ENCODE peak calls at places on chromosomes 6 and 20, in seven cellular contexts. One of them, this sample, is unnamed.

GRCh38 chr6:129607581-129608186 is 102.3 kb downstream of the ARHGAP18 start:
- DNase-seq in GM12891: no peak
- DNase-seq in amniotic stem cell: no peak
- DNase-seq in kidney tubule cell: no peak
- DNase-seq in ELR: no peak
- DNase-seq in astrocyte of the spinal cord: peak; percentile 35
- DNase-seq in nephron progenitor cell: no peak
- DNase-seq in this sample: no peak

GRCh38 chr20:17227669-17228623 is 1.1 kb downstream of the PCSK2 start:
- DNase-seq in GM12891: no peak
- DNase-seq in amniotic stem cell: no peak
- DNase-seq in kidney tubule cell: peak; percentile 11
- DNase-seq in ELR: no peak
- DNase-seq in astrocyte of the spinal cord: no peak
- DNase-seq in nephron progenitor cell: peak; percentile 66
- DNase-seq in this sample: no peak

GRCh38 chr6:43455034-43455747 is at the start of gene DLK2:
- DNase-seq in GM12891: peak; percentile 69
- DNase-seq in amniotic stem cell: no peak
- DNase-seq in kidney tubule cell: no peak
- DNase-seq in ELR: peak; percentile 33
- DNase-seq in astrocyte of the spinal cord: no peak
- DNase-seq in nephron progenitor cell: peak; percentile 52
- DNase-seq in this sample: no peak

GRCh38 chr6:52931351-52931750 is 21.9 kb upstream of the GSTA3 start:
- DNase-seq in GM12891: no peak
- DNase-seq in amniotic stem cell: no peak
- DNase-seq in kidney tubule cell: no peak
- DNase-seq in ELR: no peak
- DNase-seq in astrocyte of the spinal cord: no peak
- DNase-seq in nephron progenitor cell: no peak
- DNase-seq in this sample: no peak

GRCh38 chr6:135922170-135922569 is 70.7 kb downstream of the PDE7B start:
- DNase-seq in GM12891: no peak
- DNase-seq in amniotic stem cell: peak; percentile 86
- DNase-seq in kidney tubule cell: peak; percentile 97
- DNase-seq in ELR: peak; percentile 93
- DNase-seq in astrocyte of the spinal cord: peak; percentile 98
- DNase-seq in nephron progenitor cell: peak; percentile 13
- DNase-seq in this sample: peak; percentile 93

GRCh38 chr20:38645980-38646858 is 44.6 kb downstream of the ARHGAP40 start:
- DNase-seq in GM12891: peak; percentile 90
- DNase-seq in amniotic stem cell: peak; percentile 19
- DNase-seq in kidney tubule cell: peak; percentile 66
- DNase-seq in ELR: peak; percentile 82
- DNase-seq in astrocyte of the spinal cord: peak; percentile 45
- DNase-seq in nephron progenitor cell: peak; percentile 92
- DNase-seq in this sample: peak; percentile 83

GRCh38 chr20:17666491-17666890 is 15.6 kb downstream of the RRBP1 start:
- DNase-seq in GM12891: no peak
- DNase-seq in amniotic stem cell: no peak
- DNase-seq in kidney tubule cell: no peak
- DNase-seq in ELR: no peak
- DNase-seq in astrocyte of the spinal cord: peak; percentile 70
- DNase-seq in nephron progenitor cell: no peak
- DNase-seq in this sample: no peak

GRCh38 chr6:116545661-116546060 is at the start of gene TRAPPC3L:
- DNase-seq in GM12891: no peak
- DNase-seq in amniotic stem cell: no peak
- DNase-seq in kidney tubule cell: no peak
- DNase-seq in ELR: no peak
- DNase-seq in astrocyte of the spinal cord: no peak
- DNase-seq in nephron progenitor cell: no peak
- DNase-seq in this sample: no peak

GRCh38 chr20:25643735-25644134 is 19.9 kb upstream of the NANP start:
- DNase-seq in GM12891: no peak
- DNase-seq in amniotic stem cell: no peak
- DNase-seq in kidney tubule cell: no peak
- DNase-seq in ELR: no peak
- DNase-seq in astrocyte of the spinal cord: no peak
- DNase-seq in nephron progenitor cell: no peak
- DNase-seq in this sample: no peak

GRCh38 chr6:47153066-47153755 is 111.1 kb upstream of the ADGRF1 start:
- DNase-seq in GM12891: no peak
- DNase-seq in amniotic stem cell: no peak
- DNase-seq in kidney tubule cell: peak; percentile 42
- DNase-seq in ELR: peak; percentile 45
- DNase-seq in astrocyte of the spinal cord: no peak
- DNase-seq in nephron progenitor cell: no peak
- DNase-seq in this sample: no peak

GRCh38 chr6:118881440-118882313 is 12.3 kb upstream of the ASF1A start:
- DNase-seq in GM12891: no peak
- DNase-seq in amniotic stem cell: no peak
- DNase-seq in kidney tubule cell: peak; percentile 30
- DNase-seq in ELR: no peak
- DNase-seq in astrocyte of the spinal cord: no peak
- DNase-seq in nephron progenitor cell: no peak
- DNase-seq in this sample: no peak

GRCh38 chr6:138716971-138717370 is 56.6 kb upstream of the CCDC28A start:
- DNase-seq in GM12891: no peak
- DNase-seq in amniotic stem cell: no peak
- DNase-seq in kidney tubule cell: no peak
- DNase-seq in ELR: no peak
- DNase-seq in astrocyte of the spinal cord: no peak
- DNase-seq in nephron progenitor cell: no peak
- DNase-seq in this sample: no peak

GRCh38 chr6:139650941-139651340 is 276.5 kb upstream of the CITED2 start:
- DNase-seq in GM12891: no peak
- DNase-seq in amniotic stem cell: no peak
- DNase-seq in kidney tubule cell: no peak
- DNase-seq in ELR: no peak
- DNase-seq in astrocyte of the spinal cord: no peak
- DNase-seq in nephron progenitor cell: no peak
- DNase-seq in this sample: no peak

GRCh38 chr6:138657026-138657425 is 116.5 kb upstream of the CCDC28A start:
- DNase-seq in GM12891: no peak
- DNase-seq in amniotic stem cell: no peak
- DNase-seq in kidney tubule cell: no peak
- DNase-seq in ELR: no peak
- DNase-seq in astrocyte of the spinal cord: no peak
- DNase-seq in nephron progenitor cell: no peak
- DNase-seq in this sample: no peak

GRCh38 chr6:125393449-125393858 is 91.7 kb upstream of the HDDC2 start:
- DNase-seq in GM12891: no peak
- DNase-seq in amniotic stem cell: no peak
- DNase-seq in kidney tubule cell: no peak
- DNase-seq in ELR: no peak
- DNase-seq in astrocyte of the spinal cord: no peak
- DNase-seq in nephron progenitor cell: no peak
- DNase-seq in this sample: no peak

GRCh38 chr6:116465246-116465645 is 4.1 kb downstream of the CALHM6 start:
- DNase-seq in GM12891: no peak
- DNase-seq in amniotic stem cell: no peak
- DNase-seq in kidney tubule cell: no peak
- DNase-seq in ELR: no peak
- DNase-seq in astrocyte of the spinal cord: no peak
- DNase-seq in nephron progenitor cell: no peak
- DNase-seq in this sample: no peak

GRCh38 chr6:692356-692851 is 535 bp downstream of the EXOC2 start:
- DNase-seq in GM12891: peak; percentile 62
- DNase-seq in amniotic stem cell: peak; percentile 18
- DNase-seq in kidney tubule cell: peak; percentile 74
- DNase-seq in ELR: peak; percentile 68
- DNase-seq in astrocyte of the spinal cord: peak; percentile 44
- DNase-seq in nephron progenitor cell: peak; percentile 57
- DNase-seq in this sample: peak; percentile 73

GRCh38 chr20:41329435-41330342 is 10.9 kb upstream of the LPIN3 start:
- DNase-seq in GM12891: no peak
- DNase-seq in amniotic stem cell: peak; percentile 97
- DNase-seq in kidney tubule cell: peak; percentile 100
- DNase-seq in ELR: peak; percentile 100
- DNase-seq in astrocyte of the spinal cord: peak; percentile 96
- DNase-seq in nephron progenitor cell: no peak
- DNase-seq in this sample: peak; percentile 96

GRCh38 chr20:5041433-5041832 is 40.1 kb upstream of the SLC23A2 start:
- DNase-seq in GM12891: no peak
- DNase-seq in amniotic stem cell: no peak
- DNase-seq in kidney tubule cell: no peak
- DNase-seq in ELR: no peak
- DNase-seq in astrocyte of the spinal cord: peak; percentile 38
- DNase-seq in nephron progenitor cell: no peak
- DNase-seq in this sample: no peak

GRCh38 chr20:36745234-36745926 is 510 bp downstream of the NDRG3 start:
- DNase-seq in GM12891: no peak
- DNase-seq in amniotic stem cell: no peak
- DNase-seq in kidney tubule cell: no peak
- DNase-seq in ELR: peak; percentile 43
- DNase-seq in astrocyte of the spinal cord: peak; percentile 8
- DNase-seq in nephron progenitor cell: no peak
- DNase-seq in this sample: no peak

GRCh38 chr20:53077373-53078205 is 105.4 kb downstream of the TSHZ2 start:
- DNase-seq in GM12891: no peak
- DNase-seq in amniotic stem cell: no peak
- DNase-seq in kidney tubule cell: peak; percentile 64
- DNase-seq in ELR: no peak
- DNase-seq in astrocyte of the spinal cord: peak; percentile 13
- DNase-seq in nephron progenitor cell: no peak
- DNase-seq in this sample: peak; percentile 17

GRCh38 chr6:29479560-29479959 is 8.2 kb downstream of the MAS1L start:
- DNase-seq in GM12891: no peak
- DNase-seq in amniotic stem cell: no peak
- DNase-seq in kidney tubule cell: no peak
- DNase-seq in ELR: no peak
- DNase-seq in astrocyte of the spinal cord: no peak
- DNase-seq in nephron progenitor cell: no peak
- DNase-seq in this sample: no peak

GRCh38 chr20:32189691-32190607 is 17.6 kb downstream of the PLAGL2 start:
- DNase-seq in GM12891: peak; percentile 53
- DNase-seq in amniotic stem cell: no peak
- DNase-seq in kidney tubule cell: no peak
- DNase-seq in ELR: peak; percentile 50
- DNase-seq in astrocyte of the spinal cord: peak; percentile 36
- DNase-seq in nephron progenitor cell: peak; percentile 86
- DNase-seq in this sample: no peak

GRCh38 chr6:33779305-33779704 is 9.6 kb downstream of the LEMD2 start:
- DNase-seq in GM12891: no peak
- DNase-seq in amniotic stem cell: no peak
- DNase-seq in kidney tubule cell: no peak
- DNase-seq in ELR: no peak
- DNase-seq in astrocyte of the spinal cord: no peak
- DNase-seq in nephron progenitor cell: no peak
- DNase-seq in this sample: no peak

GRCh38 chr20:52060794-52061714 is 130.5 kb downstream of the ZFP64 start:
- DNase-seq in GM12891: no peak
- DNase-seq in amniotic stem cell: no peak
- DNase-seq in kidney tubule cell: peak; percentile 44
- DNase-seq in ELR: peak; percentile 49
- DNase-seq in astrocyte of the spinal cord: peak; percentile 26
- DNase-seq in nephron progenitor cell: peak; percentile 33
- DNase-seq in this sample: peak; percentile 84